ENCODE peak calls at places on chromosomes 11 and 22, in eight cellular contexts. L is uterus, S is heart right ventricle, T is IMR-90, Q is mesothelial cell of epicardium, I is osteocyte, R is fibroblast of lung, U is AG09309. H is an unnamed sample.

GRCh38 chr22:42769574-42770447 is 49.1 kb upstream of the A4GALT start:
- DNase-seq in U (peak), R (peak), I (no peak), T (peak), S (peak), Q (no peak), L (peak), H (peak)

GRCh38 chr11:117911694-117912093 is 17.5 kb downstream of the TMPRSS13 start:
- DNase-seq in R (no peak), S (no peak), T (no peak), Q (peak), U (no peak), I (no peak), L (no peak), H (no peak)

GRCh38 chr11:88139865-88140264 is 35.4 kb downstream of the RAB38 start:
- DNase-seq in R (no peak), U (no peak), T (no peak), L (no peak), I (no peak), S (no peak), Q (no peak), H (no peak)

GRCh38 chr11:127275771-127276170 is 275.2 kb upstream of the KIRREL3 start:
- DNase-seq in S (no peak), L (no peak), Q (no peak), U (no peak), T (no peak), I (no peak), R (no peak), H (no peak)

GRCh38 chr11:34145847-34146381 is 40.5 kb downstream of the NAT10 start:
- DNase-seq in U (no peak), S (no peak), L (no peak), T (no peak), Q (no peak), R (no peak), I (no peak), H (no peak)

GRCh38 chr11:13277719-13278619 is at the start of gene BMAL1:
- DNase-seq in Q (peak), L (peak), I (no peak), R (peak), T (no peak), U (no peak), S (peak), H (no peak)

GRCh38 chr11:113458189-113458588 is 17.0 kb downstream of the DRD2 start:
- DNase-seq in I (no peak), U (no peak), L (no peak), Q (no peak), T (no peak), R (no peak), S (no peak), H (no peak)

GRCh38 chr11:120205596-120206161 is 5.2 kb upstream of the OAF start:
- DNase-seq in R (peak), I (no peak), Q (no peak), T (peak), U (no peak), L (no peak), S (no peak), H (peak)

GRCh38 chr11:73902303-73902702 is 25.5 kb downstream of the PAAF1 start:
- DNase-seq in Q (no peak), U (no peak), T (no peak), S (no peak), I (no peak), R (no peak), L (no peak), H (no peak)

GRCh38 chr11:101817536-101817935 is 97.3 kb upstream of the CEP126 start:
- DNase-seq in Q (no peak), U (no peak), R (no peak), S (no peak), I (no peak), L (no peak), T (no peak), H (no peak)

GRCh38 chr11:63535734-63536133 is 874 bp upstream of the PLAAT4 start:
- DNase-seq in T (no peak), L (no peak), I (no peak), R (no peak), S (no peak), U (no peak), Q (no peak), H (no peak)
- TF ChIP-seq CTCF in T (no peak), L (no peak), I (no peak), R (no peak), S (no peak), U (no peak), Q (no peak), H (no peak)

GRCh38 chr11:83823461-83824025 is 537.4 kb upstream of the CCDC90B start:
- DNase-seq in T (peak), S (no peak), U (no peak), I (no peak), L (no peak), R (no peak), Q (no peak), H (no peak)

GRCh38 chr11:83831929-83832328 is 545.8 kb upstream of the CCDC90B start:
- DNase-seq in S (no peak), T (no peak), Q (no peak), I (no peak), U (no peak), R (no peak), L (no peak), H (no peak)

GRCh38 chr11:83826078-83826477 is 539.9 kb upstream of the CCDC90B start:
- DNase-seq in T (no peak), I (no peak), Q (no peak), L (no peak), U (no peak), S (no peak), R (no peak), H (no peak)

GRCh38 chr11:83827520-83827919 is 541.4 kb upstream of the CCDC90B start:
- DNase-seq in S (no peak), Q (no peak), L (no peak), T (peak), I (no peak), U (no peak), R (no peak), H (no peak)

DNA sequence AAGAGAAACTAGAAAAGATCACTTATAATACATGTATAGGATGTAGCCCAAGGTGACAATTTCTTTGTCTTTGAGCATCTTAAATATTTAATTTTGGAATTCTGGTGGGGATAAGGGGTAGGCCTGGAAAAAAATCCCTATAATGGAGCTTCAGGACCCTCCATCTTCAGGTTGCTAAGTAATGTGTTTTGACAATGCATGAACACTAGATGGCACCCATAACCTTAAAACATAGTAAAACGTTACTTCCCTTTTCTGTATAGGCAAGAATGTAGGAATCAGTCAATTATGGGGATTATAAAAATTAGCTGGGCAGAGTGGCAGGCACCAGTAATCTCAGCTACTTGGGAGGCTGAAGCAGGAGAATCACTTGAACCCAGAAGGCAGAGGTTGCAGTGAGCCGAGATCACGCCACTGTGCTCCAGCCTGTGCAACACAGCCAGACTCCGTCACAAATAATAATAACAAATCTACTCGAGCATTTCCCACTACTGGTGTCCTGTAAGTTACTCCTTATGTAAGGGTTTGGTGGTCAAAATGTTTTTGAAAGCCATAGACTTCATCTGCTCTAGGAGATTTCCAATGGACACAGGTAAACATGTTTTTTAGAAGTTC is 541.9 kb upstream of the CCDC90B start:
- DNase-seq in U (no peak), Q (no peak), R (peak), T (peak), L (no peak), I (no peak), S (no peak), H (no peak)
- TF ChIP-seq CTCF in U (peak), Q (peak), R (peak), T (peak), L (peak), I (peak), S (peak), H (peak)

GRCh38 chr22:19258371-19258770 is 33.1 kb downstream of the CLTCL1 start:
- DNase-seq in R (no peak), I (peak), L (no peak), S (no peak), U (no peak), Q (no peak), T (no peak), H (no peak)

GRCh38 chr22:19253143-19253542 is 38.4 kb downstream of the CLTCL1 start:
- DNase-seq in S (no peak), U (no peak), Q (no peak), I (peak), L (no peak), R (no peak), T (no peak), H (no peak)
- TF ChIP-seq CTCF in S (no peak), U (no peak), Q (no peak), I (no peak), L (no peak), R (no peak), T (no peak), H (no peak)

DNA sequence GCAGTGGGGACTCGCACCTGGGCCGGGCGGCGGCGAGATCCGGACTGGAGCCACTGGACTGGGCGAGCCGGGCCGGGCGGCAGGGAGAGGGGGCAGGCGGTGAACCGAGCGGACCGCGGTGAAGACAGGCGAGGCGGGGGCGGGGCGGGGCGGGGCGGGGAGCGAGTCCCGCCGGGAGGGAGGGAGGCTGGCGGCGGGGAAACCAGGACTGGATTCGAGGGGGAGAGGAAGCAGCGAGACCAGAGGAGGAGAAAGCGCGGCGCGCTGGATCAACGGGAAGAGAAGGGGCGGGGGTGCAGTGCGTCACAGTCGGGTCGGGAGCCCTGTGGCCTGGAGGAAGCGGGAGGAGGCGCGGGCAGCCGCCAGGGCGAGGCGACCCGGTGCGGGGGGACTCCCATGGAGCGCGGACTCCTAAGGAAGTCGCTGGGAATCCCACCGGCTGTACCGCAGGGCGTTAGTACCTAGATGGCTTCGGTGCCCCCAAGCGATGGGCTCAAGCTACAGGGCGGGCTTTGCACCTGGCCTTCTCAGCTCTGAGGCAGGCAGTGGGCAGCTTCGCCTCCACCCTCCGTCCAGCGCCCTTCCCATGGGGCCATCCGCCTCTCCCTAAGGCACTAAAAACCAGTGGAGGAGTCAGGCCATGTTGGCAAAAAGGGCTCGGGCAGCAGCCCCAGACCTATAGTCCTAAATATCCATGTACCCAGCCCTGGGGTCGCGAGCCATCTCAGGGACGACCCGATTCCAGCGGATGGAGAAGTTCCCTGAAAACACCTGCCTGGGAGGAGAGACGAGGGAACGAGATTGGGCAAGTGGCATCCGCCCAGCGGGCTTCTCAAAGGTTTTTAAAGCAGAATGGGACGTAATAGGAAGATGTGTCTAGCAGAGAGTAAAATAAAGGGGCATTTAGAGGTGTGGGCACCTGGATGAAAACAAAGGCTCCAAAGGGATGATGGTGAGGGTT is at the start of gene TMEM121B:
- DNase-seq in S (peak), L (no peak), R (peak), Q (peak), T (peak), I (no peak), U (no peak), H (no peak)
- TF ChIP-seq CTCF in S (no peak), L (no peak), R (no peak), Q (no peak), T (no peak), I (no peak), U (no peak), H (no peak)

GRCh38 chr11:68584097-68584496 is 100.2 kb upstream of the GAL start:
- DNase-seq in Q (peak), I (no peak), T (peak), U (no peak), S (peak), R (peak), L (no peak), H (no peak)
- TF ChIP-seq CTCF in Q (peak), I (peak), T (peak), U (peak), S (peak), R (peak), L (no peak), H (peak)

GRCh38 chr11:92391866-92392265 is 167.2 kb downstream of the FAT3 start:
- DNase-seq in U (no peak), S (no peak), R (no peak), T (no peak), I (no peak), Q (no peak), L (no peak), H (no peak)

GRCh38 chr11:92390783-92391182 is 166.2 kb downstream of the FAT3 start:
- DNase-seq in S (no peak), Q (no peak), T (no peak), U (no peak), R (no peak), I (no peak), L (no peak), H (no peak)

GRCh38 chr11:92386577-92386976 is 162.0 kb downstream of the FAT3 start:
- DNase-seq in L (no peak), U (no peak), R (no peak), Q (no peak), I (no peak), T (no peak), S (no peak), H (no peak)

GRCh38 chr11:92387882-92388281 is 163.3 kb downstream of the FAT3 start:
- DNase-seq in L (no peak), S (no peak), T (no peak), U (no peak), R (no peak), Q (no peak), I (no peak), H (no peak)

GRCh38 chr11:92388380-92388779 is 163.8 kb downstream of the FAT3 start:
- DNase-seq in S (no peak), R (no peak), L (no peak), T (no peak), Q (no peak), U (no peak), I (no peak), H (no peak)
- TF ChIP-seq CTCF in S (no peak), R (peak), L (no peak), T (no peak), Q (peak), U (peak), I (peak), H (peak)